ENCODE peak calls at places on chromosomes 1 and 21, in four cellular contexts. L is cardiac muscle cell, M is AG04450, Y is A549. S is an unnamed sample.

GRCh38 chr21:45209685-45210284 is 77.9 kb downstream of the POFUT2 start:
- DNase-seq in L (no peak), M (no peak), Y (no peak), S (no peak)

GRCh38 chr1:42797414-42797813 is 12.6 kb downstream of the TMEM269 start:
- DNase-seq in L (no peak), M (no peak), Y (no peak), S (no peak)

GRCh38 chr21:43970551-43970950 is 41.6 kb upstream of the TRAPPC10 start:
- DNase-seq in L (no peak), M (no peak), Y (no peak), S (no peak)

GRCh38 chr1:57770772-57771171 is 346.9 kb upstream of the DAB1 start:
- DNase-seq in L (peak), M (no peak), Y (peak), S (no peak)

GRCh38 chr21:21247441-21247840 is 249.2 kb downstream of the NCAM2 start:
- DNase-seq in L (no peak), M (no peak), Y (no peak), S (no peak)

GRCh38 chr1:109632671-109633346 is 13.2 kb downstream of the AMPD2 start:
- DNase-seq in L (no peak), M (no peak), Y (no peak), S (no peak)

GRCh38 chr21:25639922-25640670 is 1.0 kb downstream of the JAM2 start:
- DNase-seq in L (no peak), M (no peak), Y (no peak), S (peak)

GRCh38 chr1:168623838-168624237 is 47.4 kb downstream of the XCL1 start:
- DNase-seq in L (no peak), M (no peak), Y (no peak), S (no peak)

GRCh38 chr1:192929606-192930005 is 120.8 kb downstream of the RGS2 start:
- DNase-seq in L (no peak), M (no peak), Y (no peak), S (no peak)

GRCh38 chr1:68051475-68051874 is 1.0 kb upstream of the DIRAS3 start:
- DNase-seq in L (peak), M (peak), Y (no peak), S (no peak)

GRCh38 chr1:224198572-224198971 is 15.5 kb downstream of the DEGS1 start:
- DNase-seq in L (no peak), M (no peak), Y (no peak), S (no peak)

GRCh38 chr1:15756143-15757015 is 2.2 kb upstream of the FBLIM1 start:
- DNase-seq in L (no peak), M (no peak), Y (no peak), S (no peak)

DNA sequence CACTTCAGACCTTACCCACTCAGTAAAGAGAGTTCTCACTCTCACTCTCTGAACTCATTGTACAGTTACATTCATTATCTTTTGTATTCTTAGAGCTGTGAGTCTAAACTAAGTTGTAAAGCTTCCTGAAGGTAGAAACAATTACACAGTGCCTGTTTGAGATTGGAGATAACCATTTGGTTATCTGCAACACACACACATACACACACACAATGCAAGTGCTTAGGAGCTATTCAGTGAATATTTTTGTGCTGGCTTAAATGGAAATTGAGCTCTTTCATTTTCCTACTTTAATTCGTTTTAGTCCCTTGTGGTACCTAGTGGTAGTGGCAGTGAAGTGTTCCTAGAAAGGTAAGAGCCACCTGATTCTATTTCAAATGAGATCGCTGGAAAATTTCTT is 19.9 kb downstream of the KPNA6 start:
- DNase-seq in L (no peak), M (no peak), Y (no peak), S (no peak)
- TF ChIP-seq CTCF in L (no peak), M (no peak), Y (no peak), S (peak)

DNA sequence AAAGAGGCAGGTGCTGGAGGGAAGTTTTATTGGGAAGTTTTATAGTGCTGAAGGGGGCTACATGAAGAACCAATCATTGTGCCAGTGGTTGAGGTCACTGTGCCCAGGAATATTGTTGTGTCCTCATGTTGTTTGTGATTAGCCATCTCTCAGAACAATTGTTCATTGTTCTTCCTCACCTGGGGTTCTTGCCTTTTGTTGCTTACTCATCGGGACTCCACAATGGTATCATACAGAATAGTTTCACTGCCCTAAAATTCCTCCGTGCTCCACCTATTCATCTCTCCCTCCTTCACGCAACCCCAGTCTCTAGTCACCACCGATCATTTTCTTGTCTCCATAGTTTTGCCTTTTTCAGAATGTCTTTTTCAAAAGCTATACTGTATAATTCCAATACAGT is 38.9 kb upstream of the CDC14A start:
- DNase-seq in L (no peak), M (no peak), Y (no peak), S (no peak)
- TF ChIP-seq CTCF in L (no peak), M (no peak), Y (no peak), S (no peak)

GRCh38 chr1:44677201-44677520 is 2.6 kb downstream of the ARMH1 start:
- DNase-seq in L (peak), M (no peak), Y (peak), S (no peak)
- TF ChIP-seq CTCF in L (peak), M (peak), Y (peak), S (peak)

GRCh38 chr1:202568466-202569196 is 141.6 kb downstream of the SYT2 start:
- DNase-seq in L (no peak), M (no peak), Y (no peak), S (no peak)

GRCh38 chr1:202564958-202565497 is 145.2 kb downstream of the SYT2 start:
- DNase-seq in L (no peak), M (no peak), Y (no peak), S (no peak)

GRCh38 chr1:202567747-202568146 is 142.5 kb downstream of the SYT2 start:
- DNase-seq in L (peak), M (no peak), Y (no peak), S (no peak)

GRCh38 chr1:202563818-202564217 is 146.4 kb downstream of the SYT2 start:
- DNase-seq in L (no peak), M (no peak), Y (no peak), S (no peak)

DNA sequence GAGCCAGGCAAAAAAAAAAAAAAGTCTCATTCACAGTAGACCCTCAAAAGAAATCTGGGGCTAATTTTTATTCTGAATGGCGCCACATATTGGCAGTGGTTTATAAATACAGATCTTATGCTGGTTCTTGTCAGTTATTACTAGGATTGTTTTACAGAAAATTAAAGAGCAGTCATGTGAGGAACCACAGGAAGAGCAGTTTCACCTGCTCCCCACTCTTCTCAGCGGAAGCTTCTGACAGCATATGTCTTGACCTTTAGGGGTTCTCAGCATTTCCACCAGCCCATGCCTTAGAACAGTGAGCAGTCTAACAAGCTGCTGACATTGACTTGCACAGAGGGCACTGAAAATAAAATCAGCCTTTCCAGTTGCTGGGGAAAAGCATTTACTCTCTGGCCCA is 144.4 kb downstream of the SYT2 start:
- DNase-seq in L (no peak), M (no peak), Y (no peak), S (no peak)
- TF ChIP-seq CTCF in L (no peak), M (peak), Y (no peak), S (no peak)

GRCh38 chr1:37394574-37395464 is 79.6 kb upstream of the ZC3H12A start:
- DNase-seq in L (no peak), M (no peak), Y (peak), S (no peak)
- TF ChIP-seq CTCF in L (no peak), M (no peak), Y (no peak), S (no peak)

GRCh38 chr1:247895976-247896375 is 589 bp downstream of the OR2W3 start:
- DNase-seq in L (no peak), M (no peak), Y (no peak), S (no peak)

DNA sequence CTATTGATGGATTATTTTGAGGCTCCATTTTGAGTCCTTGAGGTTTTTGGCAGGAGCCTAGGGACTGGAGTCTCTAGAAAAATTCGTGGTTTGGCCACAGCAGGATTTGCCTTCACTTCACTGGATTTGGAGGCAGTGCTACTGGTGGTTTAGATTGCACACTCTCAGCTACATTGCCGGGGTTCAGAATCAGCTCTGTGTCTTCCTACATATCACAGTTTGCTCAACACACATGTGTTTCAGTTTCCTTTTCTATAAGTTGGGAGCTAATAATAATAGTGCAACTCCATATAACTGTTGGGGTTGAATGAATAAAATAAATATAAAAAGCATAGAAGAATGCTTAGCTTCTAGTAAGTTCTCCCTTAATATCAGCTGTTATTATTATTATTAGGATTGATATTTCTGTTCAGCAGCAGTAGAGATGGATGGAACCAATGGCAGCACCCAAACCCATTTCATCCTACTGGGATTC is at the start of gene OR2W3:
- DNase-seq in L (no peak), M (no peak), Y (no peak), S (no peak)
- TF ChIP-seq CTCF in L (no peak), M (no peak), Y (no peak), S (no peak)

GRCh38 chr1:35835398-35835797 is 27.6 kb downstream of the AGO4 start:
- DNase-seq in L (no peak), M (no peak), Y (no peak), S (no peak)

GRCh38 chr1:35836734-35837133 is 28.9 kb downstream of the AGO4 start:
- DNase-seq in L (no peak), M (no peak), Y (no peak), S (no peak)

GRCh38 chr1:35832515-35832914 is 24.7 kb downstream of the AGO4 start:
- DNase-seq in L (no peak), M (no peak), Y (no peak), S (no peak)

GRCh38 chr1:35833424-35833823 is 25.6 kb downstream of the AGO4 start:
- DNase-seq in L (no peak), M (no peak), Y (no peak), S (no peak)

GRCh38 chr1:35834218-35834617 is 26.4 kb downstream of the AGO4 start:
- DNase-seq in L (no peak), M (no peak), Y (no peak), S (no peak)
- TF ChIP-seq CTCF in L (no peak), M (no peak), Y (no peak), S (no peak)

S was measured in progenitor cell of endocrine pancreas.